ENCODE peak calls at places on chromosome 17, in four cellular contexts. V is suprapubic skin, N is Peyer's patch, T is IMR-90. Z is an unnamed sample.

GRCh38 chr17:4152471-4152870 is 9.5 kb downstream of the CYB5D2 start:
- DNase-seq in N (no peak), V (no peak), T (peak; percentile 77), Z (no peak)

GRCh38 chr17:74116087-74116717 is 87.3 kb upstream of the RPL38 start:
- DNase-seq in N (peak; percentile 23), V (no peak), T (no peak), Z (no peak)

GRCh38 chr17:56206351-56206750 is 53.1 kb downstream of the ANKFN1 start:
- DNase-seq in N (no peak), T (no peak), V (no peak), Z (no peak)

GRCh38 chr17:81049372-81049911 is 14.5 kb downstream of the BAIAP2 start:
- DNase-seq in T (no peak), N (no peak), V (no peak), Z (no peak)

GRCh38 chr17:65053354-65053881 is 3.1 kb downstream of the GNA13 start:
- DNase-seq in V (no peak), N (no peak), T (no peak), Z (no peak)

GRCh38 chr17:8192070-8192815 is 2.3 kb upstream of the BORCS6 start:
- DNase-seq in N (peak; percentile 91), T (peak; percentile 85), V (peak; percentile 90), Z (peak; percentile 94)

GRCh38 chr17:62819511-62820221 is 11.6 kb upstream of the MARCHF10 start:
- DNase-seq in V (no peak), T (peak; percentile 99), N (peak; percentile 58), Z (peak; percentile 10)

GRCh38 chr17:29835438-29836351 is 94.3 kb downstream of the SSH2 start:
- DNase-seq in T (peak; percentile 73), V (no peak), N (no peak), Z (no peak)

GRCh38 chr17:8797621-8798175 is 1.5 kb downstream of the MFSD6L start:
- DNase-seq in T (no peak), V (no peak), N (no peak), Z (no peak)

GRCh38 chr17:77493238-77493812 is 352.6 kb downstream of the SEC14L1 start:
- DNase-seq in V (peak; percentile 53), T (no peak), N (peak; percentile 48), Z (peak; percentile 14)

GRCh38 chr17:73929860-73930430 is 273.5 kb upstream of the RPL38 start:
- DNase-seq in V (no peak), N (no peak), T (no peak), Z (no peak)

GRCh38 chr17:74541176-74542111 is 4.5 kb downstream of the CD300C start:
- DNase-seq in N (no peak), V (no peak), T (no peak), Z (no peak)

GRCh38 chr17:66549312-66549705 is 246.9 kb downstream of the PRKCA start:
- DNase-seq in N (no peak), T (peak; percentile 63), V (no peak), Z (no peak)

GRCh38 chr17:57174591-57174990 is 81.7 kb upstream of the MSI2 start:
- DNase-seq in V (no peak), T (no peak), N (no peak), Z (no peak)

GRCh38 chr17:48023408-48024148 is 14.0 kb downstream of the COPZ2 start:
- DNase-seq in N (peak; percentile 81), T (peak; percentile 32), V (peak; percentile 86), Z (peak; percentile 82)

GRCh38 chr17:83200231-83200699 is 120.9 kb downstream of the METRNL start:
- DNase-seq in T (peak; percentile 26), N (peak; percentile 82), V (peak; percentile 92), Z (peak; percentile 29)

GRCh38 chr17:15744885-15745284 is 12.8 kb downstream of the TBC1D26 start:
- DNase-seq in N (no peak), T (no peak), V (no peak), Z (no peak)

GRCh38 chr17:33873218-33873617 is 381.9 kb upstream of the CCL2 start:
- DNase-seq in T (no peak), N (no peak), V (no peak), Z (no peak)

GRCh38 chr17:10336393-10336792 is 36.4 kb downstream of the MYH13 start:
- DNase-seq in N (no peak), T (no peak), V (no peak), Z (no peak)

GRCh38 chr17:4607261-4607731 is 23.0 kb downstream of the SMTNL2 start:
- DNase-seq in N (no peak), T (no peak), V (no peak), Z (no peak)

GRCh38 chr17:6574689-6575595 is 18.6 kb upstream of the PITPNM3 start:
- DNase-seq in T (peak; percentile 73), N (peak; percentile 77), V (no peak), Z (no peak)

GRCh38 chr17:69390735-69391501 is 23.6 kb upstream of the MAP2K6 start:
- DNase-seq in T (no peak), V (no peak), N (no peak), Z (no peak)

GRCh38 chr17:2191785-2192184 is 111.8 kb downstream of the SMG6 start:
- DNase-seq in V (no peak), N (no peak), T (no peak), Z (no peak)

GRCh38 chr17:50258647-50259483 is 15.4 kb upstream of the TMEM92 start:
- DNase-seq in T (peak; percentile 48), V (peak; percentile 80), N (no peak), Z (no peak)

GRCh38 chr17:8341456-8341855 is 1.8 kb downstream of the ODF4 start:
- DNase-seq in T (no peak), V (no peak), N (no peak), Z (no peak)

GRCh38 chr17:18246109-18246725 is 12.3 kb downstream of the FLII start:
- DNase-seq in T (no peak), N (no peak), V (no peak), Z (no peak)
- TF ChIP-seq CTCF in T (no peak), N (no peak), V (no peak), Z (no peak)

GRCh38 chr17:18224053-18224427 is 1.4 kb upstream of the LLGL1 start:
- DNase-seq in T (no peak), V (no peak), N (no peak), Z (no peak)

GRCh38 chr17:18225562-18226283 is at the start of gene LLGL1:
- DNase-seq in V (no peak), T (no peak), N (no peak), Z (no peak)

GRCh38 chr17:18226284-18226945 is 980 bp downstream of the LLGL1 start:
- DNase-seq in T (peak; percentile 11), V (no peak), N (no peak), Z (no peak)

GRCh38 chr17:18225121-18225561 is 294 bp upstream of the LLGL1 start:
- DNase-seq in N (peak; percentile 98), T (peak; percentile 93), V (peak; percentile 97), Z (peak; percentile 95)

DNA sequence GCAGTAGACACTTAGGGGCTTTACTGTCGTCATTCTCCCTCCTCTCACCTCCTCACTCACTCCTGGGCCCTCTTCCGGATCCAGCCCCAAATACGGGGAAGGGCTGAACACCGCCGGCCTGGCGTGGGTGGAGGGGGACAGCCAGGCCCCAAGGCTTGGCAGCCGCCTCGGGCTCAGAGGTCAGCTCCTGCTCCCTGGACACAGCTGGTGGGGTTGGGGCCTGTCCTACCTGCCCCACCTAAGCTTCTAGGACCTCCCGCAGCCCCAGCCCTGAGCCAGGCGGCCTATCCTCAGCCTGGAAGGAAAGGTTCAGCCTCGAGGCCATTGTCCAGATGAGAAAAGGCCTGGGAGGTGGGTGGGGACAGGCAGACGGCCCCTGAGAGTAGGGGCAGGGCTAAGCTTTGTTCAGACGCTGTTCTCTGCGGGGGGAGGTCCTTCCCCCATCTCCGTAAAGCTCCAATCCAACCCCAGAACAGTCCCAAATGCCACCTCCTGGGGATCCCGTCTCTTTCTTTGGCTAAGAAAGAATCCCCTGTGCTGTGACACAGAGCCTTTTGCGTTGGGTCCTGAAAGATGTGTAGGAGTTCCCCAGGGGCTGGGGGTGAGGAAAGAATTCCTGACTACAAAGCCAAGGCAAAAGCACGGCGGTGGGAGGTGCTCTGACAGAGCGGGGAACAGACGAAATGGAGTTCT is 861 bp upstream of the LLGL1 start:
- DNase-seq in T (peak; percentile 29), N (no peak), V (no peak), Z (no peak)
- H3K27ac ChIP-seq in T (peak overlapping the region; percentile 71), N (peak overlapping the region; percentile 28), V (no peak overlapping the region), Z (peak overlapping the region; percentile 71)

GRCh38 chr17:42554250-42555121 is 1.8 kb downstream of the HSD17B1 start:
- DNase-seq in V (peak; percentile 93), T (peak; percentile 76), N (peak; percentile 97), Z (peak; percentile 78)
- TF ChIP-seq POLR2A in V (peak; percentile 15), T (no peak), N (peak; percentile 79), Z (peak; percentile 72)

GRCh38 chr17:42028791-42029127 is 8.9 kb downstream of the NKIRAS2 start:
- DNase-seq in T (no peak), V (no peak), N (no peak), Z (no peak)

GRCh38 chr17:42025191-42025579 is 5.3 kb downstream of the NKIRAS2 start:
- DNase-seq in N (no peak), T (no peak), V (no peak), Z (no peak)

GRCh38 chr17:42027540-42027889 is 7.6 kb downstream of the NKIRAS2 start:
- DNase-seq in N (no peak), V (no peak), T (no peak), Z (no peak)

GRCh38 chr17:42026821-42027539 is 7.1 kb downstream of the NKIRAS2 start:
- DNase-seq in T (no peak), N (no peak), V (no peak), Z (no peak)

DNA sequence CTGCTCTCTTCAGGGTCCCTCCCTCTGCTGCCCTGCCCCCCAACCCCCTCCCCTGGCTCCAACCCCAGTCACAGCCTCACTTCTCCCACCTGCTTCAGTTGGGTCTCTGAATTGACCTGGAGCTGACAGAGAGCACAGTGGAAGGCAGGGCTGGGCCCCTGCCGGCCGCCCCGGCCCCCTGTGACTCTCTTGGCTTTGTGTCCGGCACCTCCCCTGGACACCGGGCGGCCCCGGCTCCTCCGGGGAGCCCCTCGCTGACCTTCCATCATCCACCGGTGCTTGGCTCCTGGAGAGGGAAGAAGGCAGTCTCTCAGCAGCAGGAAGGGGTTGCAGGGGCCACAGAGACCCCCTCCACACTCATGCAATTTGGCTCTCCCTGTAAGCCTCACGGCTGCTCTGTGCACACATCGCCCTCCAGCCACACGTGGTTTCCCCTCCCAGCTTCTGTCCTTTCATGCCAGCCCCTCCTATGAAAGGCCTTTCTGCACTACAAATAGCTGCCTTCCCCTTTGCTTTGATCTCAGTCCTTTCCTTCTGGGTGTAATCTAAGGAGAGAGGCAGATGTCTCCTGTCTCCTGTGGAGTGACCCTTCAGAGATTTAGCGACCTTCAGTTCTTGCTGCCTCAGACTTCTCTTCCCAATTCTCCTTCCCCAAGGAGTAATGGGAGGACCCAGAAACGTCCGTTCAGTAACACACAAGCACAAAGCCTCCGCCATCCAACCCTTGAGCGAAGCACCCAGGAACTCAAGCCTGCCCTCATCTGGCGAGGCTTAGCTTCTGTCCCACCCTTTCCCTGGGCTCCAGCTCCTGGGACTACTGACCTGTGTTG is 8.3 kb downstream of the NKIRAS2 start:
- DNase-seq in V (no peak), N (no peak), T (no peak), Z (no peak)
- TF ChIP-seq CTCF in V (no peak), N (no peak), T (peak; percentile 4), Z (no peak)

GRCh38 chr17:68346448-68346847 is 55.2 kb downstream of the ARSG start:
- DNase-seq in N (peak; percentile 90), V (no peak), T (no peak), Z (no peak)

GRCh38 chr17:68347380-68347779 is 56.1 kb downstream of the ARSG start:
- DNase-seq in N (no peak), T (no peak), V (no peak), Z (no peak)

GRCh38 chr17:68352041-68352440 is 60.7 kb downstream of the ARSG start:
- DNase-seq in V (no peak), N (no peak), T (no peak), Z (no peak)

GRCh38 chr17:68351395-68351794 is 60.1 kb downstream of the ARSG start:
- DNase-seq in N (no peak), V (no peak), T (no peak), Z (no peak)

GRCh38 chr17:68349157-68349556 is 57.9 kb downstream of the ARSG start:
- DNase-seq in T (no peak), N (no peak), V (no peak), Z (no peak)
- H3K27ac ChIP-seq in T (no peak overlapping the region), N (no peak overlapping the region), V (no peak overlapping the region), Z (no peak overlapping the region)